ENCODE peak calls at places on chromosomes 3 and 15, in ten cellular contexts. I, Z, N, D, R, M, A, J, O and T are unnamed samples.

GRCh38 chr3:128745742-128746141 is 19.8 kb downstream of the RAB7A start:
- DNase-seq in I (no peak), R (no peak), O (no peak), Z (no peak), D (no peak), J (no peak), N (no peak), M (no peak), A (no peak), T (no peak)

GRCh38 chr15:101088311-101088710 is 163.5 kb downstream of the CHSY1 start:
- DNase-seq in M (no peak), D (no peak), A (no peak), N (no peak), J (peak; percentile 76), Z (no peak), O (no peak), I (no peak), R (no peak), T (no peak)

GRCh38 chr3:100708989-100709839 is at the start of gene TFG:
- DNase-seq in I (peak; percentile 99), M (peak; percentile 99), N (peak; percentile 100), R (peak; percentile 98), D (peak; percentile 99), J (peak; percentile 98), Z (peak; percentile 100), O (peak; percentile 98), A (peak; percentile 99), T (peak; percentile 98)

GRCh38 chr3:142276780-142277179 is 51.4 kb upstream of the GK5 start:
- DNase-seq in D (peak; percentile 30), Z (peak; percentile 93), M (no peak), A (no peak), O (no peak), N (peak; percentile 10), I (no peak), J (no peak), R (no peak), T (no peak)

GRCh38 chr3:57706462-57706861 is 13.6 kb upstream of the DENND6A start:
- DNase-seq in I (no peak), M (no peak), A (no peak), R (no peak), D (no peak), N (peak; percentile 47), J (no peak), O (no peak), Z (peak; percentile 71), T (no peak)

GRCh38 chr3:15795563-15796308 is 2.0 kb downstream of the ANKRD28 start:
- DNase-seq in I (peak; percentile 66), A (no peak), N (peak; percentile 86), Z (peak; percentile 79), O (no peak), D (no peak), M (no peak), J (no peak), R (no peak), T (no peak)

GRCh38 chr3:105527949-105528348 is 161.2 kb downstream of the ALCAM start:
- DNase-seq in O (no peak), Z (no peak), I (peak; percentile 16), A (no peak), R (no peak), M (no peak), N (peak; percentile 65), J (no peak), D (no peak), T (no peak)

GRCh38 chr15:31434418-31435255 is 108.0 kb downstream of the KLF13 start:
- DNase-seq in A (peak; percentile 83), I (peak; percentile 24), N (peak; percentile 77), M (peak; percentile 75), J (peak; percentile 92), O (peak; percentile 47), R (peak; percentile 83), Z (peak; percentile 92), D (peak; percentile 39), T (no peak)

GRCh38 chr3:106748471-106748870 is 628.8 kb upstream of the CCDC54 start:
- DNase-seq in N (no peak), I (no peak), M (no peak), Z (no peak), A (no peak), R (no peak), O (no peak), D (no peak), J (no peak), T (no peak)

GRCh38 chr3:129314757-129315385 is 36.2 kb downstream of the HMCES start:
- DNase-seq in R (peak; percentile 88), Z (peak; percentile 93), M (peak; percentile 85), A (peak; percentile 95), D (peak; percentile 83), I (peak; percentile 59), N (peak; percentile 90), O (peak; percentile 86), J (peak; percentile 91), T (no peak)

GRCh38 chr15:67501836-67502461 is 19.0 kb upstream of the C15orf61 start:
- DNase-seq in I (no peak), M (no peak), R (no peak), A (no peak), J (no peak), N (no peak), O (peak; percentile 27), Z (no peak), D (no peak), T (no peak)

GRCh38 chr15:28873585-28874139 is 12.1 kb upstream of the APBA2 start:
- DNase-seq in D (no peak), O (no peak), M (no peak), N (no peak), Z (no peak), A (peak; percentile 26), I (no peak), R (no peak), J (peak; percentile 39), T (peak; percentile 47)
- TF ChIP-seq CTCF in D (no peak), O (no peak), M (no peak), N (no peak), Z (no peak), A (no peak), I (peak; percentile 28), R (no peak), J (no peak), T (peak; percentile 67)

DNA sequence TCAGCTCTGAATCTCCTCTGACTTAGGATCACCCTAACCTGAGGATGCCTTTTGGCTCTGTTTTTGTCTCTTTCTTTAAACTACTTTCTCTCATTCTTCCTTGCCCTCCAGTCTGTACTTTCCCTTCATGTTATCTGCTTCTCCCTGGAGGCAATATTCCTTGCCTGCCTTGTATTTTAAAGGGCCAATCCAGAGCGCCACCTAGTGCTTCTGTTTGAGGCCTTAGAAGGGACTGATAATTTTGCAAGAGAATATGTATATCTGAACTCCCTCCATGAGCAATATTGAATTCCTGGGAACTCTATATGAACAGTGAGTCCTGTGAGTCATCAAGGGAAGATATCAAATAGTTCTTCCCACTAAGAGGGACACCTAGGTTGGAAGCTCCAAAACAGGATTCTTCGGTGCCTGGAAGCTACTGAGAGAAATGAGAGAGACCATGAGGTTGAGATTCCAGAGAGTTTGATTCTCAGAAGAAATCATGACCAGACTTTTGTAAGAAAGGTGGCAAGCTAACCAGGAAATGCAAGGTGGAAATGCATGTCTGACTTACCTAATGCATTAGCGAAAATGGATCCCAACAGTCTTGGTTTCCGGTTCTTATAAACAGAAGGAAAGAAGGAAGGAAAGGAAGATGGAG is 203.8 kb upstream of the CD96 start:
- DNase-seq in N (peak; percentile 87), I (peak; percentile 82), R (no peak), Z (peak; percentile 89), O (peak; percentile 78), A (no peak), D (peak; percentile 59), M (peak; percentile 66), J (no peak), T (no peak)
- TF ChIP-seq CTCF in N (peak; percentile 82), I (peak; percentile 88), R (peak; percentile 56), Z (peak; percentile 91), O (peak; percentile 20), A (peak; percentile 32), D (peak; percentile 50), M (peak; percentile 40), J (peak; percentile 24), T (peak; percentile 92)

GRCh38 chr3:69791919-69792399 is 52.7 kb downstream of the MITF start:
- DNase-seq in M (no peak), Z (peak; percentile 49), N (peak; percentile 53), O (no peak), I (no peak), D (no peak), A (no peak), J (no peak), R (no peak), T (no peak)
- TF ChIP-seq CTCF in M (peak; percentile 23), Z (peak; percentile 35), N (peak; percentile 51), O (no peak), I (peak; percentile 47), D (peak; percentile 29), A (peak; percentile 60), J (peak; percentile 18), R (peak; percentile 45), T (peak; percentile 85)

GRCh38 chr15:65055201-65055870 is 10.1 kb downstream of the SLC51B start:
- DNase-seq in M (peak; percentile 67), O (no peak), I (peak; percentile 71), D (no peak), Z (no peak), J (no peak), N (peak; percentile 50), A (no peak), R (no peak), T (no peak)
- TF ChIP-seq CTCF in M (no peak), O (no peak), I (no peak), D (no peak), Z (no peak), J (no peak), N (no peak), A (no peak), R (no peak), T (no peak)

DNA sequence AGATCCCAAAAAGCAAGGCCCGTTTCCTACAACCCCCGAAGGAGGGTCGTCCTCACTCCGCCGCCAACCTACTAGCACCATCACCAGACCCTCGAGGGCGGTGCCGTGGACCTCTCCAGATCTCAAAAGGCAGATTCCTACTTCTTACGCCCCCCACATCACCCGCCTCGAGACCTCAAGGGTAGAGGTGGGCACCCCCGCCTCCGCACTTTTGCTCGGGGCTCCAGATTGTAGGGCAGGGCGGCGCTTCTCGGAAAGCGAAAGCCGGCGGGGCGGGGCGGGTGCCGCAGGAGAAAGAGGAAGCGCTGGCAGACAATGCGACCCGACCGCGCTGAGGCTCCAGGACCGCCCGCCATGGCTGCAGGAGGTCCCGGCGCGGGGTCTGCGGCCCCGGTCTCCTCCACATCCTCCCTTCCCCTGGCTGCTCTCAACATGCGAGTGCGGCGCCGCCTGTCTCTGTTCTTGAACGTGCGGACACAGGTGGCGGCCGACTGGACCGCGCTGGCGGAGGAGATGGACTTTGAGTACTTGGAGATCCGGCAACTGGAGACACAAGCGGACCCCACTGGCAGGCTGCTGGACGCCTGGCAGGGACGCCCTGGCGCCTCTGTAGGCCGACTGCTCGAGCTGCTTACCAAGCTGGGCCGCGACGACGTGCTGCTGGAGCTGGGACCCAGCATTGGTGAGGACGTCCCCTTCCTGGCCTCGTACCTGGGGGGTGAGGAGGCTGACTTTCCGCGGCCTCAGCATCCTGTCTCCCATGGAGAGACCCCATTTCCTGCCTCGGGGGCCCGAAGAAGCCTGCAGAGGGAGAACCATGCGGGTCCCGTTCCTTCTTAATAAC is at the start of gene MYD88:
- DNase-seq in I (no peak), A (peak; percentile 95), R (peak; percentile 94), O (peak; percentile 71), Z (peak; percentile 56), M (peak; percentile 92), J (peak; percentile 99), N (peak; percentile 69), D (peak; percentile 77), T (no peak)
- TF ChIP-seq CTCF in I (no peak), A (no peak), R (no peak), O (no peak), Z (no peak), M (no peak), J (no peak), N (peak; percentile 12), D (no peak), T (peak; percentile 46)